ENCODE peak calls at places on chromosomes 7 and 10, in seven cellular contexts. T is SK-N-SH, V is mammary epithelial cell, Q is aorta, D is A549, E is tibial nerve, B is pancreas. L is an unnamed sample. For H3K9me3, the result is how much of the 10 kb centered on the place peaks cover.

GRCh38 chr10:75565286-75566251 is 134.1 kb downstream of the LRMDA start:
- DNase-seq in Q (no peak), V (no peak), D (no peak), T (no peak), B (no peak), E (no peak), L (no peak)

GRCh38 chr10:104437226-104437625 is 83.6 kb downstream of the CFAP58 start:
- DNase-seq in D (no peak), Q (no peak), T (no peak), V (no peak), B (no peak), E (no peak), L (no peak)

GRCh38 chr7:142961973-142962913 is at the start of gene KEL:
- DNase-seq in E (no peak), Q (no peak), B (no peak), D (no peak), V (no peak), T (no peak), L (no peak)

GRCh38 chr10:61902448-61903183 is 1.1 kb downstream of the ARID5B start:
- DNase-seq in B (no peak), D (peak), T (peak), E (peak), Q (peak), V (peak), L (peak)

GRCh38 chr7:72403677-72404076 is 8.5 kb downstream of the CALN1 start:
- DNase-seq in T (no peak), D (peak), Q (no peak), V (no peak), E (no peak), B (no peak), L (no peak)

GRCh38 chr10:60901561-60902235 is 42.3 kb downstream of the RHOBTB1 start:
- DNase-seq in E (no peak), V (no peak), T (peak), D (no peak), B (peak), Q (no peak), L (peak)

GRCh38 chr7:151740180-151740845 is 136.6 kb downstream of the PRKAG2 start:
- DNase-seq in T (no peak), B (no peak), D (no peak), E (no peak), Q (peak), V (no peak), L (no peak)

GRCh38 chr10:1394155-1394912 is 338.1 kb downstream of the WDR37 start:
- DNase-seq in V (no peak), B (no peak), Q (no peak), E (no peak), T (peak), D (no peak), L (no peak)

GRCh38 chr10:3785251-3785848 is 341 bp upstream of the KLF6 start:
- DNase-seq in E (peak), Q (peak), V (peak), T (peak), D (peak), B (peak), L (peak)

GRCh38 chr10:125692932-125693847 is 10.2 kb upstream of the TEX36 start:
- DNase-seq in B (no peak), Q (no peak), D (no peak), E (no peak), T (no peak), V (peak), L (no peak)

GRCh38 chr7:156592124-156592884 is 48.3 kb upstream of the RNF32 start:
- DNase-seq in D (no peak), B (no peak), T (no peak), E (no peak), V (no peak), Q (no peak), L (no peak)

GRCh38 chr7:100801833-100802568 is 25.3 kb downstream of the EPHB4 start:
- DNase-seq in B (peak), T (peak), D (peak), E (no peak), Q (no peak), V (peak), L (peak)

GRCh38 chr10:48814933-48815332 is 124.7 kb downstream of the LRRC18 start:
- DNase-seq in D (no peak), E (no peak), Q (no peak), V (no peak), B (no peak), T (no peak), L (no peak)

GRCh38 chr10:77675347-77675746 is 37.7 kb upstream of the KCNMA1 start:
- DNase-seq in D (no peak), B (no peak), Q (no peak), V (no peak), T (no peak), E (no peak), L (no peak)

GRCh38 chr7:19016140-19016539 is 101.3 kb downstream of the TWIST1 start:
- DNase-seq in D (no peak), T (no peak), Q (no peak), B (no peak), E (no peak), V (peak), L (no peak)

GRCh38 chr10:17787087-17787942 is 21.8 kb upstream of the MRC1 start:
- DNase-seq in B (no peak), Q (no peak), E (no peak), V (peak), T (no peak), D (peak), L (no peak)

GRCh38 chr10:129743738-129744133 is 220.3 kb downstream of the EBF3 start:
- DNase-seq in D (no peak), T (no peak), E (no peak), B (no peak), V (no peak), Q (no peak), L (no peak)

GRCh38 chr10:123864923-123865322 is 26.7 kb downstream of the CPXM2 start:
- DNase-seq in D (no peak), E (no peak), V (no peak), T (no peak), Q (peak), B (no peak), L (no peak)

GRCh38 chr10:101766753-101767599 is 8.9 kb downstream of the FGF8 start:
- DNase-seq in B (no peak), D (no peak), Q (no peak), T (no peak), V (no peak), E (no peak), L (no peak)

GRCh38 chr7:77199008-77199966 is at the start of gene FGL2:
- DNase-seq in B (no peak), V (peak), Q (peak), D (no peak), T (no peak), E (peak), L (peak)

GRCh38 chr10:30862486-30862885 is 169.2 kb downstream of the ZNF438 start:
- DNase-seq in V (no peak), B (no peak), Q (no peak), D (no peak), T (no peak), E (no peak), L (no peak)

GRCh38 chr10:51389415-51390342 is 309.7 kb downstream of the CSTF2T start:
- DNase-seq in V (peak), E (no peak), T (peak), Q (peak), B (no peak), D (peak), L (peak)

GRCh38 chr10:110770243-110770642 is 101.5 kb upstream of the PDCD4 start:
- DNase-seq in E (no peak), V (no peak), D (no peak), B (no peak), Q (no peak), T (no peak), L (no peak)

GRCh38 chr10:78316451-78316931 is 282.8 kb downstream of the RPS24 start:
- DNase-seq in E (no peak), D (no peak), V (no peak), Q (no peak), T (no peak), B (no peak), L (no peak)

GRCh38 chr7:94405506-94405905 is 10.8 kb downstream of the COL1A2 start:
- DNase-seq in Q (no peak), B (no peak), E (no peak), V (no peak), T (no peak), D (no peak), L (no peak)

DNA sequence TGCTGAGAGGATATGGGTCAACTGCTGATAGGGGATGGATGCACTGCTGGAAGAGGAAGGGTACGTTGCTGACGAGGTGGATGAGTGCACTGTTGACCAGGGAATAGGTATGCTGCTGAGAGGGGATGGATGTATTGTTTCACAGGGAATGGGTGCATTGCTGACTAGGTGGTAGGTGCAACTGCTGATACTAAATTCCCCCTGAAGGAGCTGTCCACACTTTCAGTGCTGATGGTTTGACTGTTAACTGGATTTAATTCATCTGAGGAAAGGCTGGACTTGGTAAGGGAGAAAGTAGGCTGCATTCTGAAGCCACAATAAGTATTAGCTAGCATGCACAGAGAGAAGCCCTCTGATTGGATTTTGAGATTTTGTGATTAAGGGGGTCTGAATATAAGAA is 1196.8 kb upstream of the PHF14 start:
- DNase-seq in Q (no peak), V (no peak), E (no peak), B (no peak), T (no peak), D (no peak), L (no peak)
- H3K9me3 ChIP-seq in Q (under half), V (under half), E (under half), B (under half), T (under half), D (under half), L (under half)

GRCh38 chr10:45470098-45471012 is 96.3 kb downstream of the ALOX5 start:
- DNase-seq in B (no peak), Q (no peak), D (no peak), T (peak), E (no peak), V (peak), L (no peak)
- H3K27ac ChIP-seq in B (peak), Q (no peak), D (no peak), T (peak), E (peak), V (no peak), L (peak)

GRCh38 chr7:251005-251404 is 39.0 kb upstream of the FOXL3 start:
- DNase-seq in B (peak), T (no peak), Q (no peak), E (no peak), V (no peak), D (no peak), L (no peak)

GRCh38 chr7:250523-250922 is 39.4 kb upstream of the FOXL3 start:
- DNase-seq in E (no peak), Q (no peak), B (peak), V (no peak), D (no peak), T (no peak), L (no peak)

GRCh38 chr7:251446-252175 is 38.4 kb upstream of the FOXL3 start:
- DNase-seq in E (no peak), V (no peak), B (peak), D (no peak), T (no peak), Q (no peak), L (no peak)

GRCh38 chr7:248732-249435 is 41.1 kb upstream of the FOXL3 start:
- DNase-seq in D (no peak), E (no peak), V (no peak), T (no peak), B (no peak), Q (no peak), L (no peak)

GRCh38 chr7:249979-250378 is 40.0 kb upstream of the FOXL3 start:
- DNase-seq in Q (no peak), T (peak), E (no peak), V (no peak), D (no peak), B (no peak), L (no peak)
- H3K9me3 ChIP-seq in Q (under half), T (under half), E (under half), V (under half), D (under half), B (under half), L (under half)

DNA sequence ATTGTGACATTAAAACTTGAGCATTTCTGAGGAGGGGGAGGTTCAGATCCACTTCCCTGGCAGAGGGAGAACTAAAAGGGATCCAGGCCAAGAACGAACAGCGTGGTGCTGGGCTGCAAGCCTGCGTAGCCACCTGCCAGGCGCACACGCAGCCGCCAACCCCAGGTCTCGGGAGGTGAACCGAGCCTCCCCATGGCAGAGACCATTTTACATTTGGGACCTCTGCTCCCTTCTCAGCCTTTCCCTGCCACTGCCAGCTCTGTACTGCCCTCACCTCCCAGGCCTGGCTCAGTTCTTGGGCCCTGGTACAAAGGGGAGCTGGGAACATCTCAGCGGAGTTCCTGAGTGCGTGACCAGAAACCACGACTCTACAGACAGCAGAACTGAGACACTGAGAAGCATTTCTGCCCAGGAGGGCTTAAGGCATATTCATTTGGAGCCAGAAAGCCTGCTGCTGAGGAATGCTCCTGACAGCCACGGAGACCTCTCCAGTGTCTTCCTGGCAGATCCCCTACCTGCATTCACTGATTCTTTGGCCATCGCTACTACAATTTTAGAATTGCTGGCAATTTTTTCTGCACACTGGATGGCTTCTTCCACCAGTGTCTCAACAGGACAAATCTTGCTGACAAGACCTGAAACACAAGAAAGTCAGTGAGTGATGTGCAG is 7.6 kb downstream of the ECHS1 start:
- DNase-seq in D (no peak), E (no peak), B (no peak), T (no peak), Q (no peak), V (no peak), L (no peak)
- H3K27ac ChIP-seq in D (no peak), E (no peak), B (no peak), T (no peak), Q (no peak), V (no peak), L (peak)

GRCh38 chr10:83062871-83063270 is 1076.4 kb upstream of the GHITM start:
- DNase-seq in V (no peak), Q (no peak), E (no peak), B (no peak), T (no peak), D (no peak), L (no peak)
- H3K9me3 ChIP-seq in V (under half), Q (under half), E (under half), B (under half), T (under half), D (under half), L (under half)

DNA sequence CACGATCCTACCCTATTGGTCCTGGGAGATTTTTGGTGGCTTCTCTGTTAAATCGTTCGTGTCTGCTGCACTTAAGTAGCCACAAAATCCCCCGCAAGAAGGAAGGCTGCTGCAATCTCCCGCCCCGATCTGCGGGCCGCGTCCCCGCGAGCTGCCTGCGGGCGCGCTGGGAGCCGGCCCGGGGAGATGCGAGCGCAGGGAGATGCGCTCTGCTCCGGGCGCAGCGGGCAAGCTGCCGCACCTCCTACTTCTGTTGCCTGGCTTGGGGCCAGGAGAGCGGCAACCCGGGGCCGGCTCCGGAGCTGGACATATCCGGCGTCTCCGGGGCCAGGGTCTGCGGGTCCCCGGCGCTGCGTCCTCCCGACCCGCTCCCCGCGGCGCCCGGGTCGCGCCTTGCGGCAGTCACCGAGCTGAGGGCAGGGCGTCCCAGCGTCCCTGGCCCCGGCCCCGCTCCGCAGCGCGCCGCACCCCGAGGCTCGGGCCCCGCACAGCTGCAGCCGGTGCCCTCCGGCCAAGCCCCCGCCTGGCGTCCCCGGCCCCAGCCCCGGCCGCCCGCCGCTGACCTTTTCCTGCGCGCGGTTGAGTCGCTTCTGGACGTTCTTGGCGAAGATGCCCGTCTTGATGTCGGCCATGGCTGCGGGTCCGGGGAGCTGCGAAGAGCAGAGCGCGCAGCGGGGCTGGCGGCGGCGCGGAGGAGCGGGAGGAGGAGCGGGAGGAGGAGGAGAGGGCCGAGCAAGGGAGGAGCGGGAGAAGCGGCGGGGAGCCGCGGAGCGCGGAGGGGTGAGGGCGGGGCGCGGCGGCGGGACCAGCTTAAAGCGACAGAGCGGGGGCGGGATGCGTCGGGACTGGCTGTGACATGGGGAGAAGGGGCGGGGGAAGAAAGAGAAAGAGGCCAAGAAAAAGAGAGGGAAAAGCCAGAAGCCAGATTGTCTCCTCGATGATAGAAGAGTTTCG is at the start of gene AMPH:
- DNase-seq in T (peak), B (peak), E (no peak), D (peak), V (peak), Q (peak), L (peak)
- H3K27ac ChIP-seq in T (no peak), B (no peak), E (no peak), D (no peak), V (no peak), Q (no peak), L (no peak)

L was measured in left ventricle myocardium inferior.